ENCODE peak calls at places on chromosome 4, in five cellular contexts. O, B, C, A and G are unnamed samples.

GRCh38 chr4:14833053-14833452 is 169.2 kb upstream of the CPEB2 start:
- DNase-seq in O (no peak), B (no peak), C (no peak), A (no peak), G (no peak)

GRCh38 chr4:128123036-128123435 is 61.9 kb downstream of the LARP1B start:
- DNase-seq in O (no peak), B (no peak), C (no peak), A (no peak), G (peak; percentile 60)

GRCh38 chr4:24850669-24851068 is 55.3 kb downstream of the SOD3 start:
- DNase-seq in O (peak; percentile 77), B (no peak), C (no peak), A (peak; percentile 90), G (peak; percentile 79)

GRCh38 chr4:88195666-88196365 is 37.4 kb upstream of the ABCG2 start:
- DNase-seq in O (peak; percentile 6), B (no peak), C (no peak), A (no peak), G (no peak)

GRCh38 chr4:109803924-109804571 is 2.2 kb upstream of the CFI start:
- DNase-seq in O (peak; percentile 58), B (no peak), C (peak; percentile 37), A (peak; percentile 62), G (peak; percentile 62)

GRCh38 chr4:1285151-1285789 is 4.4 kb upstream of the MAEA start:
- DNase-seq in O (no peak), B (no peak), C (no peak), A (no peak), G (no peak)

GRCh38 chr4:85815796-85816459 is 341.0 kb downstream of the ARHGAP24 start:
- DNase-seq in O (no peak), B (no peak), C (no peak), A (no peak), G (no peak)

GRCh38 chr4:38753021-38753806 is 29.6 kb downstream of the TLR10 start:
- DNase-seq in O (no peak), B (peak; percentile 55), C (no peak), A (peak; percentile 98), G (peak; percentile 86)

GRCh38 chr4:42654606-42655005 is 2.3 kb downstream of the ATP8A1 start:
- DNase-seq in O (peak; percentile 90), B (no peak), C (peak; percentile 35), A (peak; percentile 79), G (peak; percentile 40)
- TF ChIP-seq CTCF in O (peak; percentile 21), B (no peak), C (no peak), A (no peak), G (no peak)

GRCh38 chr4:119626943-119627266 is 1.7 kb downstream of the PDE5A start:
- DNase-seq in O (no peak), B (no peak), C (no peak), A (no peak), G (no peak)

GRCh38 chr4:119629142-119629471 is 503 bp upstream of the PDE5A start:
- DNase-seq in O (no peak), B (no peak), C (no peak), A (no peak), G (no peak)

GRCh38 chr4:119626420-119626819 is 2.2 kb downstream of the PDE5A start:
- DNase-seq in O (no peak), B (no peak), C (no peak), A (no peak), G (no peak)

GRCh38 chr4:119627267-119628190 is 1.1 kb downstream of the PDE5A start:
- DNase-seq in O (peak; percentile 63), B (peak; percentile 51), C (peak; percentile 89), A (peak; percentile 77), G (peak; percentile 57)

GRCh38 chr4:119628281-119629141 is at the start of gene PDE5A:
- DNase-seq in O (peak; percentile 87), B (peak; percentile 83), C (peak; percentile 87), A (peak; percentile 82), G (peak; percentile 91)
- TF ChIP-seq CTCF in O (peak; percentile 69), B (no peak), C (peak; percentile 90), A (peak; percentile 78), G (peak; percentile 66)

GRCh38 chr4:4383085-4383484 is 3.8 kb upstream of the NSG1 start:
- DNase-seq in O (no peak), B (no peak), C (no peak), A (no peak), G (no peak)

GRCh38 chr4:4386296-4386735 is 586 bp upstream of the NSG1 start:
- DNase-seq in O (no peak), B (no peak), C (no peak), A (no peak), G (peak; percentile 49)

GRCh38 chr4:4385729-4386295 is 1.1 kb upstream of the NSG1 start:
- DNase-seq in O (no peak), B (no peak), C (no peak), A (no peak), G (no peak)

GRCh38 chr4:4386736-4387392 is at the start of gene NSG1:
- DNase-seq in O (no peak), B (no peak), C (peak; percentile 45), A (peak; percentile 9), G (peak; percentile 69)

DNA sequence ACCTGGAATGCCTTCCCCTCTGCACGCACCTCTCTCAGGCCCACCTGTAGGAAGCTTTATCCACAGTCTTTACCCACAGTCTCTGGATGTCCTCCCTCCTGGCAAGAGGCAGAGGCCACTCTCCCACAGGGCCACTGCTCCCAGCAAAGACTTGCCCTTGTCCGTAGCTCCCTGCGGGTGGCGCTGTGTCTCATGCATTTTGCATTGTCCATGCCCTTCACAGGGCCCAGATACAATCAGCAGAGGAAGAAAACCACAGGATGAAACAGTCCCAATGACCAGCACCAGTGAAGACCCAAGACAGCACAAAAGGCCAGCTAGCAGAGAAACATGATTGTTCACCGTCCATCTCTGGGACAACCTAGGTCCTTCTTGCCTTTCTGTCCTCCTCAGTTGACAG is 2.1 kb upstream of the NSG1 start:
- DNase-seq in O (peak; percentile 16), B (no peak), C (no peak), A (no peak), G (peak; percentile 79)
- TF ChIP-seq CTCF in O (peak; percentile 55), B (no peak), C (no peak), A (peak; percentile 37), G (peak; percentile 67)

GRCh38 chr4:22090655-22091350 is 142.2 kb upstream of the KCNIP4 start:
- DNase-seq in O (peak; percentile 61), B (no peak), C (no peak), A (peak; percentile 22), G (no peak)

GRCh38 chr4:22093126-22093525 is 144.6 kb upstream of the KCNIP4 start:
- DNase-seq in O (no peak), B (no peak), C (no peak), A (no peak), G (no peak)

GRCh38 chr4:22091351-22091731 is 142.8 kb upstream of the KCNIP4 start:
- DNase-seq in O (peak; percentile 21), B (no peak), C (no peak), A (no peak), G (no peak)

GRCh38 chr4:22091906-22092305 is 143.3 kb upstream of the KCNIP4 start:
- DNase-seq in O (no peak), B (no peak), C (no peak), A (no peak), G (no peak)

GRCh38 chr4:22094217-22094616 is 145.6 kb upstream of the KCNIP4 start:
- DNase-seq in O (no peak), B (no peak), C (no peak), A (no peak), G (no peak)
- TF ChIP-seq CTCF in O (no peak), B (no peak), C (no peak), A (no peak), G (no peak)

DNA sequence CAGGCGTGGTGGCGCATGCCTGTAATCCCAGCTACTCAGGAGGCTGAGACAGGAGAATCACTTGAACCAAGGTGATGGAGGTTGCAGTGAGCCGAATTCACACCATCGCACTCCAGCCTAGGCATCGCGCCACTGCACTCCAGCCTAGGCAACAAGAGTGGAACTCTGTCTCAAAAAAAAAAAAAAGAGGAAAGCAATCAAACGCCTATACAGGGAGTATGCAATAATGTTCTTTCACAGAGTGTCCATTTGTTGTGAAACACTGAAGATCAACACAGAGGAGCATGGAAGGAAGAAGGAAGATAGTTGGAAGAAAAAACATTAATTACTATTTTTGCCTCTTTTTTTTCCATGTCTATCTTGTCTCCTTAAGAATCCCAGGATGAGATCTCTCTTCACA is 113.4 kb downstream of the FBXO8 start:
- DNase-seq in O (no peak), B (no peak), C (no peak), A (no peak), G (no peak)
- TF ChIP-seq CTCF in O (no peak), B (no peak), C (no peak), A (no peak), G (no peak)

DNA sequence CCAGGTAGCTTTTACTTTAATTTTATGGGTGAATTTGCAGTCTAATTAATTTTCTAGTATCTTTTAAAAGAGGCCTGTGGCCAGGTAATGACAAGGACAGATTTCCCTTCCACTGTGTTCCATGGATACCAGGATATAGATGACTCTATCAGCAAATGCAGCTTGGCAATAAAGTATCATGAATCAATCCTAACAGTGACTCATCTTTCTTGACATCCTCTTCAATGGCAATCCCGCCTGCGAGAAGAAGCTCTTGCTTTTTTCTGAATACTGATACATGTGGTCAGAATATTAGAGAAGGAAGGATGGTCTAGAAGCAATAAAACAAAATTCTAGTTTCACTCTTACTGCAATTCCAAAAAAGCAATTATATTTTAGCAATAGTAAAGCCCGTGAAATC is 267.8 kb downstream of the DTHD1 start:
- DNase-seq in O (peak; percentile 23), B (no peak), C (no peak), A (no peak), G (peak; percentile 51)
- TF ChIP-seq CTCF in O (no peak), B (no peak), C (no peak), A (no peak), G (no peak)

GRCh38 chr4:52915131-52915645 is 53.1 kb downstream of the RASL11B start:
- DNase-seq in O (no peak), B (no peak), C (no peak), A (no peak), G (no peak)

GRCh38 chr4:52912608-52913007 is 50.5 kb downstream of the RASL11B start:
- DNase-seq in O (no peak), B (no peak), C (no peak), A (peak; percentile 32), G (no peak)

GRCh38 chr4:52914051-52914605 is 52.0 kb downstream of the RASL11B start:
- DNase-seq in O (peak; percentile 53), B (no peak), C (no peak), A (peak; percentile 66), G (peak; percentile 7)

GRCh38 chr4:52910115-52910514 is 48.0 kb downstream of the RASL11B start:
- DNase-seq in O (no peak), B (no peak), C (no peak), A (no peak), G (no peak)

DNA sequence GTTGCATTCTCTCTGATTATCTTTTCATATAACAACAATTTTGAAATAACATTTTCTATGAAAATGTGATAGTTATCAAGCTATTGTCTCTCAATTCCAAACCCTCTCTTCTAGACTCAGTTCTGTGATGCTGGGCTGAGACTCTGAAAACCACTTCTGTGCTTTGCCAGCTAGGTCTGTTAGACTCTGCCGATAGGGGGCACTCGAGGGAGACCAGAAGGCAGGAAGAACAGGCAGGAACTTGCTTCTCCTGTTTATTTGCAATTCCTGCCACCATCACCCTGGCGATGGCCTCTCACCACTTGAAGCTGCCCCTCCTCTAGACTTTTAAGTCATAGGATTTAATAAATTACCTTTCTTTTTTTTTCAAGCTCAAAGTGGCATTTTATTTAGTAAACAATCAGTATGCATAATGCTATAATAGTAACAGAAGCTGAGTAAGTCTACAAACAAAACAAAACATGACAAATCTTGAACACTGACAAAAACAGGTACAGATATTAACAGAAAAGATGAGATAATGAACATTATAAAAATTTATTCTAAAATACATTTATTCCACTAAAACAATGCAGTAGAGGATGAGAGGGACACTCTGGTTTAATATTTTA is 49.7 kb downstream of the RASL11B start:
- DNase-seq in O (peak; percentile 89), B (peak; percentile 84), C (peak; percentile 63), A (peak; percentile 63), G (peak; percentile 86)
- TF ChIP-seq CTCF in O (peak; percentile 98), B (no peak), C (peak; percentile 82), A (peak; percentile 80), G (peak; percentile 96)